ENCODE peak calls at places on chromosomes 1 and 21, in five cellular contexts. J is fibroblast of the conjunctiva; B is AG08396; M is stimulated activated CD4-positive, alpha-beta T cell treated with anti-CD3 and anti-CD28 coated beads, Interleukin-4, amount 100 ng/mL, for 48 hours; Q is cerebellar cortex. T is an unnamed sample.

GRCh38 chr1:9294910-9295636 is 2.4 kb downstream of the SPSB1 start:
- DNase-seq in M (no peak), Q (no peak), B (no peak), J (no peak), T (peak)

GRCh38 chr1:205925730-205926129 is 17.5 kb downstream of the SLC26A9 start:
- DNase-seq in J (peak), B (no peak), M (no peak), Q (no peak), T (peak)

GRCh38 chr1:97759078-97759477 is 161.8 kb downstream of the DPYD start:
- DNase-seq in B (no peak), M (no peak), Q (no peak), J (no peak), T (no peak)

GRCh38 chr21:33023574-33024277 is 2.0 kb upstream of the OLIG2 start:
- DNase-seq in B (no peak), Q (no peak), M (no peak), J (no peak), T (no peak)

GRCh38 chr1:184745929-184746583 is 8.6 kb downstream of the EDEM3 start:
- DNase-seq in M (no peak), J (no peak), Q (peak), B (no peak), T (peak)

GRCh38 chr1:151820940-151821339 is 10.7 kb downstream of the RORC start:
- DNase-seq in Q (no peak), M (no peak), B (no peak), J (no peak), T (peak)

GRCh38 chr1:29870621-29871020 is 634.3 kb downstream of the PTPRU start:
- DNase-seq in M (no peak), J (no peak), B (no peak), Q (no peak), T (no peak)

GRCh38 chr1:201756411-201756810 is 72.5 kb upstream of the IPO9 start:
- DNase-seq in Q (no peak), J (peak), B (no peak), M (no peak), T (peak)

GRCh38 chr1:17825273-17826164 is 70.4 kb downstream of the ACTL8 start:
- DNase-seq in M (no peak), J (no peak), B (no peak), Q (no peak), T (no peak)

GRCh38 chr1:223116950-223117349 is 26.1 kb downstream of the TLR5 start:
- DNase-seq in Q (no peak), B (no peak), J (no peak), M (no peak), T (no peak)

GRCh38 chr1:192260076-192260475 is 56.7 kb upstream of the RGS21 start:
- DNase-seq in B (no peak), Q (no peak), J (no peak), M (no peak), T (no peak)

GRCh38 chr1:199861020-199861795 is 166.3 kb upstream of the NR5A2 start:
- DNase-seq in Q (no peak), M (no peak), J (no peak), B (no peak), T (peak)

GRCh38 chr1:199855580-199855979 is 171.9 kb upstream of the NR5A2 start:
- DNase-seq in B (no peak), M (no peak), J (peak), Q (no peak), T (peak)

GRCh38 chr21:29209696-29210095 is 79.3 kb downstream of the MAP3K7CL start:
- DNase-seq in J (no peak), Q (no peak), B (no peak), M (no peak), T (no peak)

GRCh38 chr1:115781343-115781742 is 12.8 kb upstream of the CASQ2 start:
- DNase-seq in J (peak), B (no peak), M (no peak), Q (no peak), T (peak)

GRCh38 chr1:19258353-19258752 is 6.7 kb downstream of the MRTO4 start:
- DNase-seq in B (no peak), J (no peak), M (no peak), Q (no peak), T (no peak)